ENCODE peak calls at places on chromosomes 12 and 14, in nine cellular contexts. One of them, this sample, is unnamed.
A peak's percentile ranks its signal among the peaks of the same experiment; 100 is the strongest.

GRCh38 chr14:73763396-73763795 is 49.2 kb upstream of the PNMA1 start:
- DNase-seq in osteoblast: no peak
- DNase-seq in colonic mucosa: peak; percentile 75
- DNase-seq in SK-N-SH: no peak
- DNase-seq in prostate gland: peak; percentile 72
- DNase-seq in adrenal gland: no peak
- DNase-seq in Caco-2: no peak
- DNase-seq in CD8-positive, alpha-beta T cell: no peak
- DNase-seq in suprapubic skin: no peak
- DNase-seq in this sample: no peak

GRCh38 chr12:21502164-21502496 is 541 bp downstream of the GOLT1B start:
- DNase-seq in osteoblast: peak; percentile 54
- DNase-seq in colonic mucosa: peak; percentile 43
- DNase-seq in SK-N-SH: no peak
- DNase-seq in prostate gland: peak; percentile 7
- DNase-seq in adrenal gland: no peak
- DNase-seq in Caco-2: no peak
- DNase-seq in CD8-positive, alpha-beta T cell: no peak
- DNase-seq in suprapubic skin: no peak
- DNase-seq in this sample: no peak

GRCh38 chr12:73235387-73235786 is 963.2 kb downstream of the TRHDE start:
- DNase-seq in osteoblast: no peak
- DNase-seq in colonic mucosa: no peak
- DNase-seq in SK-N-SH: no peak
- DNase-seq in prostate gland: no peak
- DNase-seq in adrenal gland: no peak
- DNase-seq in Caco-2: no peak
- DNase-seq in CD8-positive, alpha-beta T cell: no peak
- DNase-seq in suprapubic skin: no peak
- DNase-seq in this sample: no peak

GRCh38 chr14:67618617-67619063 is 1.1 kb upstream of the ARG2 start:
- DNase-seq in osteoblast: peak; percentile 89
- DNase-seq in colonic mucosa: peak; percentile 20
- DNase-seq in SK-N-SH: peak; percentile 67
- DNase-seq in prostate gland: peak; percentile 22
- DNase-seq in adrenal gland: no peak
- DNase-seq in Caco-2: no peak
- DNase-seq in CD8-positive, alpha-beta T cell: no peak
- DNase-seq in suprapubic skin: no peak
- DNase-seq in this sample: peak; percentile 60

GRCh38 chr12:5745251-5745888 is 199.7 kb downstream of the ANO2 start:
- DNase-seq in osteoblast: peak; percentile 63
- DNase-seq in colonic mucosa: peak; percentile 77
- DNase-seq in SK-N-SH: peak; percentile 55
- DNase-seq in prostate gland: peak; percentile 42
- DNase-seq in adrenal gland: peak; percentile 63
- DNase-seq in Caco-2: peak; percentile 80
- DNase-seq in CD8-positive, alpha-beta T cell: peak; percentile 27
- DNase-seq in suprapubic skin: no peak
- DNase-seq in this sample: peak; percentile 25

GRCh38 chr14:30521899-30522736 is 36.8 kb upstream of the G2E3 start:
- DNase-seq in osteoblast: no peak
- DNase-seq in colonic mucosa: no peak
- DNase-seq in SK-N-SH: peak; percentile 8
- DNase-seq in prostate gland: no peak
- DNase-seq in adrenal gland: no peak
- DNase-seq in Caco-2: no peak
- DNase-seq in CD8-positive, alpha-beta T cell: no peak
- DNase-seq in suprapubic skin: no peak
- DNase-seq in this sample: no peak

GRCh38 chr14:102164241-102164641 is 24.5 kb downstream of the WDR20 start:
- DNase-seq in osteoblast: peak; percentile 62
- DNase-seq in colonic mucosa: no peak
- DNase-seq in SK-N-SH: no peak
- DNase-seq in prostate gland: no peak
- DNase-seq in adrenal gland: peak; percentile 49
- DNase-seq in Caco-2: no peak
- DNase-seq in CD8-positive, alpha-beta T cell: no peak
- DNase-seq in suprapubic skin: no peak
- DNase-seq in this sample: no peak

GRCh38 chr14:103021817-103022668 is 35.3 kb downstream of the CDC42BPB start:
- DNase-seq in osteoblast: peak; percentile 80
- DNase-seq in colonic mucosa: no peak
- DNase-seq in SK-N-SH: no peak
- DNase-seq in prostate gland: no peak
- DNase-seq in adrenal gland: no peak
- DNase-seq in Caco-2: no peak
- DNase-seq in CD8-positive, alpha-beta T cell: no peak
- DNase-seq in suprapubic skin: no peak
- DNase-seq in this sample: no peak

GRCh38 chr14:88837495-88837894 is 13.0 kb downstream of the TTC8 start:
- DNase-seq in osteoblast: no peak
- DNase-seq in colonic mucosa: no peak
- DNase-seq in SK-N-SH: no peak
- DNase-seq in prostate gland: no peak
- DNase-seq in adrenal gland: no peak
- DNase-seq in Caco-2: no peak
- DNase-seq in CD8-positive, alpha-beta T cell: no peak
- DNase-seq in suprapubic skin: no peak
- DNase-seq in this sample: no peak

GRCh38 chr12:54294152-54294913 is 6.5 kb downstream of the NFE2 start:
- DNase-seq in osteoblast: peak; percentile 89
- DNase-seq in colonic mucosa: peak; percentile 85
- DNase-seq in SK-N-SH: peak; percentile 71
- DNase-seq in prostate gland: no peak
- DNase-seq in adrenal gland: peak; percentile 51
- DNase-seq in Caco-2: peak; percentile 65
- DNase-seq in CD8-positive, alpha-beta T cell: peak; percentile 38
- DNase-seq in suprapubic skin: no peak
- DNase-seq in this sample: no peak

GRCh38 chr12:32765906-32766305 is 10.2 kb upstream of the YARS2 start:
- DNase-seq in osteoblast: no peak
- DNase-seq in colonic mucosa: no peak
- DNase-seq in SK-N-SH: no peak
- DNase-seq in prostate gland: no peak
- DNase-seq in adrenal gland: no peak
- DNase-seq in Caco-2: no peak
- DNase-seq in CD8-positive, alpha-beta T cell: no peak
- DNase-seq in suprapubic skin: no peak
- DNase-seq in this sample: no peak

GRCh38 chr12:2284857-2285256 is 232.1 kb downstream of the CACNA1C start:
- DNase-seq in osteoblast: peak; percentile 88
- DNase-seq in colonic mucosa: peak; percentile 79
- DNase-seq in SK-N-SH: peak; percentile 86
- DNase-seq in prostate gland: peak; percentile 60
- DNase-seq in adrenal gland: peak; percentile 62
- DNase-seq in Caco-2: peak; percentile 77
- DNase-seq in CD8-positive, alpha-beta T cell: no peak
- DNase-seq in suprapubic skin: no peak
- DNase-seq in this sample: no peak

GRCh38 chr12:1706284-1707016 is 15.6 kb downstream of the ADIPOR2 start:
- DNase-seq in osteoblast: no peak
- DNase-seq in colonic mucosa: no peak
- DNase-seq in SK-N-SH: no peak
- DNase-seq in prostate gland: no peak
- DNase-seq in adrenal gland: no peak
- DNase-seq in Caco-2: no peak
- DNase-seq in CD8-positive, alpha-beta T cell: no peak
- DNase-seq in suprapubic skin: no peak
- DNase-seq in this sample: no peak

GRCh38 chr12:113333877-113334785 is 778 bp downstream of the SLC8B1 start:
- DNase-seq in osteoblast: no peak
- DNase-seq in colonic mucosa: peak; percentile 47
- DNase-seq in SK-N-SH: no peak
- DNase-seq in prostate gland: no peak
- DNase-seq in adrenal gland: peak; percentile 46
- DNase-seq in Caco-2: no peak
- DNase-seq in CD8-positive, alpha-beta T cell: no peak
- DNase-seq in suprapubic skin: no peak
- DNase-seq in this sample: no peak

GRCh38 chr14:56855891-56856461 is 45.7 kb upstream of the OTX2 start:
- DNase-seq in osteoblast: no peak
- DNase-seq in colonic mucosa: peak; percentile 78
- DNase-seq in SK-N-SH: no peak
- DNase-seq in prostate gland: no peak
- DNase-seq in adrenal gland: no peak
- DNase-seq in Caco-2: peak; percentile 50
- DNase-seq in CD8-positive, alpha-beta T cell: no peak
- DNase-seq in suprapubic skin: no peak
- DNase-seq in this sample: no peak

GRCh38 chr12:2053675-2054070 is 886 bp downstream of the CACNA1C start:
- DNase-seq in osteoblast: peak; percentile 95
- DNase-seq in colonic mucosa: no peak
- DNase-seq in SK-N-SH: peak; percentile 81
- DNase-seq in prostate gland: no peak
- DNase-seq in adrenal gland: peak; percentile 37
- DNase-seq in Caco-2: no peak
- DNase-seq in CD8-positive, alpha-beta T cell: no peak
- DNase-seq in suprapubic skin: no peak
- DNase-seq in this sample: no peak

GRCh38 chr12:111201036-111201435 is 167.9 kb downstream of the PHETA1 start:
- DNase-seq in osteoblast: no peak
- DNase-seq in colonic mucosa: no peak
- DNase-seq in SK-N-SH: peak; percentile 84
- DNase-seq in prostate gland: no peak
- DNase-seq in adrenal gland: no peak
- DNase-seq in Caco-2: no peak
- DNase-seq in CD8-positive, alpha-beta T cell: no peak
- DNase-seq in suprapubic skin: no peak
- DNase-seq in this sample: no peak

GRCh38 chr12:15928345-15928744 is 17.2 kb downstream of the DERA start:
- DNase-seq in osteoblast: peak; percentile 82
- DNase-seq in colonic mucosa: no peak
- DNase-seq in SK-N-SH: no peak
- DNase-seq in prostate gland: no peak
- DNase-seq in adrenal gland: no peak
- DNase-seq in Caco-2: no peak
- DNase-seq in CD8-positive, alpha-beta T cell: no peak
- DNase-seq in suprapubic skin: no peak
- DNase-seq in this sample: peak; percentile 42

GRCh38 chr12:103801709-103802585 is 39.1 kb downstream of the NT5DC3 start:
- DNase-seq in osteoblast: no peak
- DNase-seq in colonic mucosa: no peak
- DNase-seq in SK-N-SH: no peak
- DNase-seq in prostate gland: no peak
- DNase-seq in adrenal gland: no peak
- DNase-seq in Caco-2: no peak
- DNase-seq in CD8-positive, alpha-beta T cell: no peak
- DNase-seq in suprapubic skin: no peak
- DNase-seq in this sample: no peak

GRCh38 chr12:74424778-74425177 is 112.9 kb upstream of the ATXN7L3B start:
- DNase-seq in osteoblast: no peak
- DNase-seq in colonic mucosa: no peak
- DNase-seq in SK-N-SH: no peak
- DNase-seq in prostate gland: no peak
- DNase-seq in adrenal gland: no peak
- DNase-seq in Caco-2: no peak
- DNase-seq in CD8-positive, alpha-beta T cell: no peak
- DNase-seq in suprapubic skin: no peak
- DNase-seq in this sample: no peak
- H3K4me3 ChIP-seq in osteoblast: no peak overlapping the region
- H3K4me3 ChIP-seq in colonic mucosa: no peak overlapping the region
- H3K4me3 ChIP-seq in SK-N-SH: no peak overlapping the region
- H3K4me3 ChIP-seq in prostate gland: no peak overlapping the region
- H3K4me3 ChIP-seq in adrenal gland: no peak overlapping the region
- H3K4me3 ChIP-seq in Caco-2: no peak overlapping the region
- H3K4me3 ChIP-seq in CD8-positive, alpha-beta T cell: no peak overlapping the region
- H3K4me3 ChIP-seq in suprapubic skin: no peak overlapping the region
- H3K4me3 ChIP-seq in this sample: no peak overlapping the region

GRCh38 chr12:76690916-76691700 is 72.8 kb upstream of the ZDHHC17 start:
- DNase-seq in osteoblast: no peak
- DNase-seq in colonic mucosa: no peak
- DNase-seq in SK-N-SH: no peak
- DNase-seq in prostate gland: no peak
- DNase-seq in adrenal gland: no peak
- DNase-seq in Caco-2: no peak
- DNase-seq in CD8-positive, alpha-beta T cell: no peak
- DNase-seq in suprapubic skin: no peak
- DNase-seq in this sample: no peak

GRCh38 chr12:76688001-76688400 is 75.9 kb upstream of the ZDHHC17 start:
- DNase-seq in osteoblast: peak; percentile 85
- DNase-seq in colonic mucosa: no peak
- DNase-seq in SK-N-SH: peak; percentile 10
- DNase-seq in prostate gland: no peak
- DNase-seq in adrenal gland: no peak
- DNase-seq in Caco-2: no peak
- DNase-seq in CD8-positive, alpha-beta T cell: no peak
- DNase-seq in suprapubic skin: no peak
- DNase-seq in this sample: no peak

GRCh38 chr12:76685246-76685678 is 78.7 kb upstream of the ZDHHC17 start:
- DNase-seq in osteoblast: no peak
- DNase-seq in colonic mucosa: peak; percentile 24
- DNase-seq in SK-N-SH: no peak
- DNase-seq in prostate gland: no peak
- DNase-seq in adrenal gland: no peak
- DNase-seq in Caco-2: no peak
- DNase-seq in CD8-positive, alpha-beta T cell: no peak
- DNase-seq in suprapubic skin: no peak
- DNase-seq in this sample: no peak

GRCh38 chr12:76694369-76694768 is 69.5 kb upstream of the ZDHHC17 start:
- DNase-seq in osteoblast: no peak
- DNase-seq in colonic mucosa: no peak
- DNase-seq in SK-N-SH: no peak
- DNase-seq in prostate gland: no peak
- DNase-seq in adrenal gland: peak; percentile 36
- DNase-seq in Caco-2: no peak
- DNase-seq in CD8-positive, alpha-beta T cell: no peak
- DNase-seq in suprapubic skin: no peak
- DNase-seq in this sample: no peak

GRCh38 chr12:76688627-76689026 is 75.3 kb upstream of the ZDHHC17 start:
- DNase-seq in osteoblast: peak; percentile 30
- DNase-seq in colonic mucosa: no peak
- DNase-seq in SK-N-SH: no peak
- DNase-seq in prostate gland: no peak
- DNase-seq in adrenal gland: no peak
- DNase-seq in Caco-2: no peak
- DNase-seq in CD8-positive, alpha-beta T cell: no peak
- DNase-seq in suprapubic skin: no peak
- DNase-seq in this sample: no peak
- TF ChIP-seq CTCF in osteoblast: peak; percentile 51
- TF ChIP-seq CTCF in colonic mucosa: no peak
- TF ChIP-seq CTCF in SK-N-SH: peak; percentile 54
- TF ChIP-seq CTCF in prostate gland: no peak
- TF ChIP-seq CTCF in adrenal gland: peak; percentile 34
- TF ChIP-seq CTCF in Caco-2: peak; percentile 30
- TF ChIP-seq CTCF in CD8-positive, alpha-beta T cell: peak; percentile 20
- TF ChIP-seq CTCF in suprapubic skin: no peak
- TF ChIP-seq CTCF in this sample: peak; percentile 26

GRCh38 chr12:101045486-101046474 is 164.3 kb downstream of the SLC5A8 start:
- DNase-seq in osteoblast: peak; percentile 18
- DNase-seq in colonic mucosa: no peak
- DNase-seq in SK-N-SH: no peak
- DNase-seq in prostate gland: no peak
- DNase-seq in adrenal gland: peak; percentile 62
- DNase-seq in Caco-2: no peak
- DNase-seq in CD8-positive, alpha-beta T cell: no peak
- DNase-seq in suprapubic skin: no peak
- DNase-seq in this sample: no peak
- H3K4me3 ChIP-seq in osteoblast: no peak overlapping the region
- H3K4me3 ChIP-seq in colonic mucosa: no peak overlapping the region
- H3K4me3 ChIP-seq in SK-N-SH: no peak overlapping the region
- H3K4me3 ChIP-seq in prostate gland: no peak overlapping the region
- H3K4me3 ChIP-seq in adrenal gland: no peak overlapping the region
- H3K4me3 ChIP-seq in Caco-2: no peak overlapping the region
- H3K4me3 ChIP-seq in CD8-positive, alpha-beta T cell: no peak overlapping the region
- H3K4me3 ChIP-seq in suprapubic skin: no peak overlapping the region
- H3K4me3 ChIP-seq in this sample: no peak overlapping the region

GRCh38 chr12:51171884-51172514 is 936 bp downstream of the TFCP2 start:
- DNase-seq in osteoblast: no peak
- DNase-seq in colonic mucosa: peak; percentile 26
- DNase-seq in SK-N-SH: no peak
- DNase-seq in prostate gland: no peak
- DNase-seq in adrenal gland: no peak
- DNase-seq in Caco-2: peak; percentile 47
- DNase-seq in CD8-positive, alpha-beta T cell: no peak
- DNase-seq in suprapubic skin: peak; percentile 64
- DNase-seq in this sample: no peak
- TF ChIP-seq CTCF in osteoblast: no peak
- TF ChIP-seq CTCF in colonic mucosa: no peak
- TF ChIP-seq CTCF in SK-N-SH: no peak
- TF ChIP-seq CTCF in prostate gland: no peak
- TF ChIP-seq CTCF in adrenal gland: no peak
- TF ChIP-seq CTCF in Caco-2: no peak
- TF ChIP-seq CTCF in CD8-positive, alpha-beta T cell: no peak
- TF ChIP-seq CTCF in suprapubic skin: no peak
- TF ChIP-seq CTCF in this sample: no peak

This sample was measured in AG09309.